ENCODE peak calls at places on chromosomes 13 and 19, in six cellular contexts. One of them, this sample, is unnamed.

GRCh38 chr13:34762312-34762711 is 179.8 kb upstream of the NBEA start:
- DNase-seq in Peyer's patch: no peak
- DNase-seq in mammary epithelial cell: no peak
- DNase-seq in pancreas: no peak
- DNase-seq in NCI-H1105 treated with DMSO at 0.1 percent for 48 hours: no peak
- DNase-seq in bronchial epithelial cell: no peak
- DNase-seq in this sample: no peak

GRCh38 chr19:29576043-29576442 is 30.0 kb upstream of the POP4 start:
- DNase-seq in Peyer's patch: no peak
- DNase-seq in mammary epithelial cell: peak; percentile 8
- DNase-seq in pancreas: no peak
- DNase-seq in NCI-H1105 treated with DMSO at 0.1 percent for 48 hours: no peak
- DNase-seq in bronchial epithelial cell: no peak
- DNase-seq in this sample: no peak

GRCh38 chr19:46162731-46163130 is 14.7 kb downstream of the IGFL2 start:
- DNase-seq in Peyer's patch: no peak
- DNase-seq in mammary epithelial cell: no peak
- DNase-seq in pancreas: no peak
- DNase-seq in NCI-H1105 treated with DMSO at 0.1 percent for 48 hours: no peak
- DNase-seq in bronchial epithelial cell: no peak
- DNase-seq in this sample: no peak

GRCh38 chr13:90968510-90968909 is 379.0 kb upstream of the MIR17HG start:
- DNase-seq in Peyer's patch: no peak
- DNase-seq in mammary epithelial cell: peak; percentile 9
- DNase-seq in pancreas: no peak
- DNase-seq in NCI-H1105 treated with DMSO at 0.1 percent for 48 hours: peak; percentile 2
- DNase-seq in bronchial epithelial cell: peak; percentile 29
- DNase-seq in this sample: peak; percentile 27

GRCh38 chr13:98981596-98982195 is 3.8 kb upstream of the DOCK9 start:
- DNase-seq in Peyer's patch: no peak
- DNase-seq in mammary epithelial cell: no peak
- DNase-seq in pancreas: no peak
- DNase-seq in NCI-H1105 treated with DMSO at 0.1 percent for 48 hours: no peak
- DNase-seq in bronchial epithelial cell: no peak
- DNase-seq in this sample: no peak

GRCh38 chr19:20279516-20279915 is 112.5 kb downstream of the ZNF486 start:
- DNase-seq in Peyer's patch: no peak
- DNase-seq in mammary epithelial cell: no peak
- DNase-seq in pancreas: no peak
- DNase-seq in NCI-H1105 treated with DMSO at 0.1 percent for 48 hours: no peak
- DNase-seq in bronchial epithelial cell: no peak
- DNase-seq in this sample: no peak

GRCh38 chr19:49689133-49690072 is at the start of gene ADM5:
- DNase-seq in Peyer's patch: peak; percentile 67
- DNase-seq in mammary epithelial cell: no peak
- DNase-seq in pancreas: peak; percentile 73
- DNase-seq in NCI-H1105 treated with DMSO at 0.1 percent for 48 hours: peak; percentile 73
- DNase-seq in bronchial epithelial cell: peak; percentile 26
- DNase-seq in this sample: peak; percentile 49

GRCh38 chr19:4711211-4711610 is 12.4 kb downstream of the DPP9 start:
- DNase-seq in Peyer's patch: no peak
- DNase-seq in mammary epithelial cell: no peak
- DNase-seq in pancreas: no peak
- DNase-seq in NCI-H1105 treated with DMSO at 0.1 percent for 48 hours: no peak
- DNase-seq in bronchial epithelial cell: no peak
- DNase-seq in this sample: peak; percentile 20

GRCh38 chr19:16417660-16418596 is 53.8 kb downstream of the EPS15L1 start:
- DNase-seq in Peyer's patch: peak; percentile 86
- DNase-seq in mammary epithelial cell: peak; percentile 29
- DNase-seq in pancreas: no peak
- DNase-seq in NCI-H1105 treated with DMSO at 0.1 percent for 48 hours: peak; percentile 8
- DNase-seq in bronchial epithelial cell: peak; percentile 51
- DNase-seq in this sample: peak; percentile 14

GRCh38 chr19:28577199-28577598 is 635.8 kb downstream of the UQCRFS1 start:
- DNase-seq in Peyer's patch: no peak
- DNase-seq in mammary epithelial cell: no peak
- DNase-seq in pancreas: no peak
- DNase-seq in NCI-H1105 treated with DMSO at 0.1 percent for 48 hours: no peak
- DNase-seq in bronchial epithelial cell: no peak
- DNase-seq in this sample: no peak

GRCh38 chr19:7337380-7338194 is 11.2 kb upstream of the ARHGEF18 start:
- DNase-seq in Peyer's patch: peak; percentile 90
- DNase-seq in mammary epithelial cell: no peak
- DNase-seq in pancreas: no peak
- DNase-seq in NCI-H1105 treated with DMSO at 0.1 percent for 48 hours: no peak
- DNase-seq in bronchial epithelial cell: no peak
- DNase-seq in this sample: no peak

GRCh38 chr13:48585456-48585840 is 52.6 kb upstream of the RCBTB2 start:
- DNase-seq in Peyer's patch: no peak
- DNase-seq in mammary epithelial cell: peak; percentile 95
- DNase-seq in pancreas: no peak
- DNase-seq in NCI-H1105 treated with DMSO at 0.1 percent for 48 hours: peak; percentile 37
- DNase-seq in bronchial epithelial cell: no peak
- DNase-seq in this sample: no peak

GRCh38 chr13:74115138-74115537 is 19.1 kb downstream of the KLF12 start:
- DNase-seq in Peyer's patch: no peak
- DNase-seq in mammary epithelial cell: peak; percentile 65
- DNase-seq in pancreas: no peak
- DNase-seq in NCI-H1105 treated with DMSO at 0.1 percent for 48 hours: no peak
- DNase-seq in bronchial epithelial cell: peak; percentile 59
- DNase-seq in this sample: no peak

GRCh38 chr19:16928916-16929315 is 40.1 kb downstream of the F2RL3 start:
- DNase-seq in Peyer's patch: no peak
- DNase-seq in mammary epithelial cell: no peak
- DNase-seq in pancreas: no peak
- DNase-seq in NCI-H1105 treated with DMSO at 0.1 percent for 48 hours: no peak
- DNase-seq in bronchial epithelial cell: no peak
- DNase-seq in this sample: no peak

GRCh38 chr19:46133101-46133627 is 8.7 kb upstream of the IGFL3 start:
- DNase-seq in Peyer's patch: no peak
- DNase-seq in mammary epithelial cell: peak; percentile 92
- DNase-seq in pancreas: peak; percentile 23
- DNase-seq in NCI-H1105 treated with DMSO at 0.1 percent for 48 hours: peak; percentile 65
- DNase-seq in bronchial epithelial cell: peak; percentile 97
- DNase-seq in this sample: no peak